ENCODE peak calls at places on chromosome X, in seven cellular contexts. R is mucosa of descending colon; C is retina; Q is fibroblast of the aortic adventitia; U is HEK293T; F is neural crest cell; O is stimulated activated CD4-positive, alpha-beta T cell treated with anti-CD3 and anti-CD28 coated beads, Interleukin-1b, Interleukin-23, amount 100 ng/mL, for 24 hours. L is an unnamed sample.

GRCh38 chrX:104697264-104697663 is 131.3 kb downstream of the IL1RAPL2 start:
- DNase-seq in Q (no peak), C (peak), R (no peak), O (no peak), U (no peak), F (no peak), L (no peak)

GRCh38 chrX:22194207-22194606 is 78.5 kb upstream of the CBLL2 start:
- DNase-seq in F (no peak), C (no peak), O (no peak), Q (no peak), U (no peak), R (no peak), L (peak)

GRCh38 chrX:15911729-15912550 is 57.3 kb upstream of the AP1S2 start:
- DNase-seq in R (no peak), U (no peak), F (no peak), O (no peak), Q (no peak), C (no peak), L (peak)

GRCh38 chrX:137430301-137430700 is 135.6 kb upstream of the ZIC3 start:
- DNase-seq in O (no peak), C (no peak), R (no peak), U (no peak), F (no peak), Q (no peak), L (no peak)

GRCh38 chrX:69618803-69619202 is 2.9 kb downstream of the EDA start:
- DNase-seq in F (no peak), C (no peak), Q (peak), R (no peak), U (peak), O (no peak), L (no peak)

GRCh38 chrX:54357414-54358377 is at the start of gene WNK3:
- DNase-seq in C (peak), F (peak), R (peak), Q (peak), O (peak), U (peak), L (peak)

GRCh38 chrX:19649227-19650009 is 134.1 kb upstream of the MAP3K15 start:
- DNase-seq in Q (peak), R (no peak), F (no peak), U (no peak), O (no peak), C (no peak), L (no peak)

GRCh38 chrX:66020578-66021406 is 19.1 kb downstream of the VSIG4 start:
- DNase-seq in O (no peak), F (no peak), U (no peak), Q (no peak), R (no peak), C (no peak), L (no peak)

GRCh38 chrX:134158821-134159512 is 78.0 kb upstream of the CCDC160 start:
- DNase-seq in F (no peak), Q (no peak), C (no peak), U (no peak), R (no peak), O (no peak), L (no peak)

GRCh38 chrX:2710041-2710471 is 19.0 kb downstream of the CD99 start:
- DNase-seq in C (no peak), F (no peak), R (no peak), Q (peak), U (no peak), O (no peak), L (no peak)

GRCh38 chrX:129553619-129554288 is 13.7 kb downstream of the OCRL start:
- DNase-seq in C (no peak), F (no peak), O (no peak), U (no peak), Q (no peak), R (no peak), L (peak)

GRCh38 chrX:32048285-32048684 is 976.4 kb upstream of the FTHL17 start:
- DNase-seq in F (no peak), C (no peak), R (no peak), O (no peak), Q (no peak), U (no peak), L (no peak)

GRCh38 chrX:41558531-41558930 is 111.4 kb downstream of the NYX start:
- DNase-seq in R (no peak), U (peak), C (no peak), F (no peak), Q (peak), O (no peak), L (no peak)

GRCh38 chrX:77014655-77015377 is 432.4 kb upstream of the FGF16 start:
- DNase-seq in Q (no peak), C (peak), F (peak), O (no peak), R (no peak), U (peak), L (no peak)

GRCh38 chrX:153426204-153426603 is 14.9 kb downstream of the ZFP92 start:
- DNase-seq in Q (no peak), C (no peak), O (no peak), F (no peak), R (no peak), U (no peak), L (no peak)

GRCh38 chrX:109270580-109271484 is 211.1 kb downstream of the GUCY2F start:
- DNase-seq in R (no peak), Q (peak), U (no peak), C (no peak), O (peak), F (no peak), L (peak)